ENCODE peak calls at places on chromosomes 4 and X, in four cellular contexts. One of them, this sample, is unnamed.

GRCh38 chr4:120318447-120318846 is 251.8 kb upstream of the MAD2L1 start:
- DNase-seq in GM12878: no peak
- DNase-seq in HepG2: no peak
- DNase-seq in K562: no peak
- DNase-seq in this sample: no peak

GRCh38 chrX:20595928-20596550 is 329.3 kb upstream of the RPS6KA3 start:
- DNase-seq in GM12878: no peak
- DNase-seq in HepG2: no peak
- DNase-seq in K562: no peak
- DNase-seq in this sample: no peak

GRCh38 chr4:40180356-40180755 is 16.5 kb upstream of the RHOH start:
- DNase-seq in GM12878: no peak
- DNase-seq in HepG2: no peak
- DNase-seq in K562: no peak
- DNase-seq in this sample: no peak

GRCh38 chr4:3526456-3526855 is 5.8 kb downstream of the LRPAP1 start:
- DNase-seq in GM12878: no peak
- DNase-seq in HepG2: no peak
- DNase-seq in K562: no peak
- DNase-seq in this sample: no peak

GRCh38 chr4:111854494-111855087 is 290.7 kb upstream of the FAM241A start:
- DNase-seq in GM12878: no peak
- DNase-seq in HepG2: peak; percentile 10
- DNase-seq in K562: peak; percentile 21
- DNase-seq in this sample: no peak

GRCh38 chrX:18833071-18833731 is 125.8 kb downstream of the PPEF1 start:
- DNase-seq in GM12878: no peak
- DNase-seq in HepG2: no peak
- DNase-seq in K562: no peak
- DNase-seq in this sample: no peak

GRCh38 chr4:163542275-163542674 is 47.8 kb downstream of the TMA16 start:
- DNase-seq in GM12878: no peak
- DNase-seq in HepG2: no peak
- DNase-seq in K562: no peak
- DNase-seq in this sample: no peak

GRCh38 chr4:7206856-7207567 is 14.7 kb downstream of the SORCS2 start:
- DNase-seq in GM12878: no peak
- DNase-seq in HepG2: no peak
- DNase-seq in K562: peak; percentile 47
- DNase-seq in this sample: no peak

GRCh38 chr4:146507607-146508006 is 14.1 kb downstream of the SLC10A7 start:
- DNase-seq in GM12878: no peak
- DNase-seq in HepG2: no peak
- DNase-seq in K562: no peak
- DNase-seq in this sample: no peak

GRCh38 chr4:145380123-145380522 is 101.5 kb upstream of the SMAD1 start:
- DNase-seq in GM12878: no peak
- DNase-seq in HepG2: no peak
- DNase-seq in K562: no peak
- DNase-seq in this sample: no peak

GRCh38 chrX:69024931-69025330 is 140.3 kb downstream of the PJA1 start:
- DNase-seq in GM12878: no peak
- DNase-seq in HepG2: no peak
- DNase-seq in K562: no peak
- DNase-seq in this sample: no peak

GRCh38 chrX:38627683-38628082 is 66.3 kb downstream of the TSPAN7 start:
- DNase-seq in GM12878: no peak
- DNase-seq in HepG2: peak; percentile 45
- DNase-seq in K562: peak; percentile 68
- DNase-seq in this sample: peak; percentile 5
- TF ChIP-seq GABPA in GM12878: no peak
- TF ChIP-seq GABPA in HepG2: no peak
- TF ChIP-seq GABPA in K562: no peak
- TF ChIP-seq GABPA in this sample: no peak

DNA sequence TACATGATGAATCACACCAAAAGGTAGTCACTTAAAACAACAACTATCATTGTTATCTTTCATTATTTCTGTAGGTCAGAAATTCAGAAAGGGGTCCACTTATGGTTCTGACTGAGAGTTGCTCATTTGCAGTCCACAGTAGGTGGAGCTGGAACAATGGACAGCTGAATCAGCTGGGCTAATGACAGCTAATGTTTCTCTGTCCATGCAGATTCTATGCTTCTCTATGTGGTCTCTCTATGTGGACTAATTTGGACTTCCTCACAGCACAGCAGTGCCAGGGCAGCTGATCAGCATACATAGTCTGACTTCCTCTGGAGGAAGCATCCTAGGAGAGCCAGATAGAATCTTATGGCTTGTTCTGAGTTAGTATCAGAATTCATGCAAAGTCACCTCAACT is 131.7 kb upstream of the INTU start:
- DNase-seq in GM12878: no peak
- DNase-seq in HepG2: no peak
- DNase-seq in K562: peak; percentile 14
- DNase-seq in this sample: no peak
- TF ChIP-seq ZNF274 in GM12878: no peak
- TF ChIP-seq ZNF274 in HepG2: no peak
- TF ChIP-seq ZNF274 in K562: no peak
- TF ChIP-seq ZNF274 in this sample: no peak

GRCh38 chrX:1657367-1658082 is 42.7 kb downstream of the ASMT start:
- DNase-seq in GM12878: peak; percentile 62
- DNase-seq in HepG2: no peak
- DNase-seq in K562: no peak
- DNase-seq in this sample: no peak
- TF ChIP-seq GABPA in GM12878: no peak
- TF ChIP-seq GABPA in HepG2: no peak
- TF ChIP-seq GABPA in K562: no peak
- TF ChIP-seq GABPA in this sample: no peak

DNA sequence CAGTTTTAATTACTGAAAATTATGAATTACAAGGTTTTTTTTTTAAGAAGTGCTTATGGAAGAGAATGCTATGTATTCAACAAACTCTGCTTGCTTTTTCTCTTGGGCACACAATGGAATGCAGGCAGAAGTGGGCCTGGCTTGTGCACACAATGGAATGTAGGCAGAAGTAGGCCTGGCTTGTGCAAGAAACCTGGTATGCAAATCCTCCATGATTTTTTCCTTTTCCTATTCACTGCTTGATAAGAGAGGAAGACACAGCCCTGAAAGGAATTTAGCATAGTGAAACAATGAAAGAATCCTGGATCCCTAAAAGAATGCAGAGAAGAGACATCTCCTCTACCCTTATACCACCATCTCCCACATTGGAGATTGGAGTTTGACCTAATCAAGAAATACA is 138.4 kb downstream of the COL25A1 start:
- DNase-seq in GM12878: no peak
- DNase-seq in HepG2: peak; percentile 2
- DNase-seq in K562: no peak
- DNase-seq in this sample: no peak
- TF ChIP-seq ZNF274 in GM12878: no peak
- TF ChIP-seq ZNF274 in HepG2: no peak
- TF ChIP-seq ZNF274 in K562: no peak
- TF ChIP-seq ZNF274 in this sample: no peak

DNA sequence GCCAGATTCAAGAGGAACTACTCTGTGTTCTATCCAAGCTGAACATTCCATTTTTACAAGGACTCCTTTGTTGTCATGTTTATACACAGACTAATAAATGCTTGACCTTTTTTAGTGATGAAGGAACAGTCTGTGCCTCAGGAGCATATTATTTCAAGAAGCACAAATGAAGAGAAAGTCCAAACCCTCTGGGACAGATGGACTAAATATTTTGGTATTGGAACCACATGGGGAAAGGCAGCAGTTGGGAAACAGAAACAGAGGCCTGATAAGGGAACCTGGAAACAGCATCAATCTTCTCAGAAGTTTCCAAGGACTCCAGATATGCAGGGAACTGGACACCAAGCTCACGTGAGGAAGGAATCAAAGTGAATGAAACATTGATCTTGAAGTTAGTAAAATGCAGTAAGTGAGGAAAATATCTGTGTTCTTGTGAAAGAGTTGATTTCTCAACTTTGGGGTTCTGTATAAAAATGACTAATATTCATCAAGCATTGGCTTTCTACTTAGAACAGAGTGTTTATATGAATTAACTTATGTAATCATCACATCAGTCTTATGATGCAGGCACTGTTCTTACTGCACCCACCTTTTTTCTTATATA is 149.0 kb upstream of the JADE1 start:
- DNase-seq in GM12878: no peak
- DNase-seq in HepG2: no peak
- DNase-seq in K562: no peak
- DNase-seq in this sample: no peak
- TF ChIP-seq GABPA in GM12878: no peak
- TF ChIP-seq GABPA in HepG2: no peak
- TF ChIP-seq GABPA in K562: no peak
- TF ChIP-seq GABPA in this sample: no peak

GRCh38 chr4:186500721-186501304 is 54.6 kb downstream of the MTNR1A start:
- DNase-seq in GM12878: no peak
- DNase-seq in HepG2: no peak
- DNase-seq in K562: peak; percentile 96
- DNase-seq in this sample: no peak
- TF ChIP-seq ZNF274 in GM12878: no peak
- TF ChIP-seq ZNF274 in HepG2: no peak
- TF ChIP-seq ZNF274 in K562: no peak
- TF ChIP-seq ZNF274 in this sample: no peak

DNA sequence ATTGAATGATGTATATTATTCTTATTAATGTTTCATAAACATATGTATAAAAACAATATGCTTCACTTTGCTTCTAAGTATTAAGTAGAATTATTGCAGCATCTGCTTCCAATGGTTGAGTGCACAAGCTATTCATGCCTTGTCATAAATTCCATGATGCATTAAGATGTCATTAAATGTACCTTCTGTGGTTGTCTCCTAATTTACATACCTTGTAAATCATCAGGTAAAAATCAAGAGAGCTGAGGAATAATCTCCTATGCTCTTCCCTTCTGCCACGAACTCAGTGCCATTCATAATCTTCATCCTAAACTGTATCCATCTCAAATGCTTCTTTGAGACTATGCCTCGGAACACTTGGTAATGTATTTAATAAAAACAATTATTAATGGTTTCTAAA is 1037.6 kb downstream of the STPG2 start:
- DNase-seq in GM12878: no peak
- DNase-seq in HepG2: no peak
- DNase-seq in K562: no peak
- DNase-seq in this sample: no peak
- TF ChIP-seq GABPA in GM12878: no peak
- TF ChIP-seq GABPA in HepG2: no peak
- TF ChIP-seq GABPA in K562: no peak
- TF ChIP-seq GABPA in this sample: no peak

DNA sequence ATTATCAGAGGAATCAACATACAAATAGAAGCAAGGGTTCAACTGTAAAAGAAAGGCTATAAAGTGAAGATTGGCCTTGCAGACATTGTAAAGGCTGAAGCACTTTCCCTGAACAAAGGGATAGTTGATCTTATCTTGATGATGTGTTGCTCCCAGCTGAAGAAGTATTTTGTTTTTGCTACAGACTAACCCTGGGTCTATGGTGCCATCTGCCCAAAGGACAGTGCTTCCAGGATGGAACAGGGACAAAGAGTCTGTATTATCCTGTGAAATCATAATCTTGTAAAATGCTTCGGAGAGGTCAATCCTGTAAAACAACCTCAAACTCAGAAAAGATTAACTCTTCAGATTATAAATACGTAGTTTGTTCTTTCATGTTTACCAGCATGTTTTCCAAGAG is 251.7 kb upstream of the ANKRD50 start:
- DNase-seq in GM12878: no peak
- DNase-seq in HepG2: no peak
- DNase-seq in K562: no peak
- DNase-seq in this sample: no peak
- TF ChIP-seq ZNF274 in GM12878: no peak
- TF ChIP-seq ZNF274 in HepG2: no peak
- TF ChIP-seq ZNF274 in K562: no peak
- TF ChIP-seq ZNF274 in this sample: no peak